ENCODE peak calls at places on chromosome 18, in five cellular contexts. One of them, this sample, is unnamed.

GRCh38 chr18:11955299-11956029 is 25.8 kb upstream of the IMPA2 start:
- DNase-seq in amniotic stem cell: peak
- DNase-seq in T-helper 17 cell: no peak
- DNase-seq in nephron progenitor cell: no peak
- DNase-seq in activated T-cell treated with anti-CD3 and anti-CD28 coated beads for 1 hour: no peak
- DNase-seq in this sample: no peak

GRCh38 chr18:6876646-6877045 is 147.1 kb downstream of the ARHGAP28 start:
- DNase-seq in amniotic stem cell: no peak
- DNase-seq in T-helper 17 cell: no peak
- DNase-seq in nephron progenitor cell: no peak
- DNase-seq in activated T-cell treated with anti-CD3 and anti-CD28 coated beads for 1 hour: no peak
- DNase-seq in this sample: no peak

GRCh38 chr18:57813245-57813644 is 10.1 kb upstream of the ATP8B1 start:
- DNase-seq in amniotic stem cell: peak
- DNase-seq in T-helper 17 cell: no peak
- DNase-seq in nephron progenitor cell: no peak
- DNase-seq in activated T-cell treated with anti-CD3 and anti-CD28 coated beads for 1 hour: no peak
- DNase-seq in this sample: no peak

GRCh38 chr18:49725809-49726514 is 87.4 kb downstream of the ACAA2 start:
- DNase-seq in amniotic stem cell: peak
- DNase-seq in T-helper 17 cell: no peak
- DNase-seq in nephron progenitor cell: peak
- DNase-seq in activated T-cell treated with anti-CD3 and anti-CD28 coated beads for 1 hour: no peak
- DNase-seq in this sample: no peak

GRCh38 chr18:34801769-34802168 is 91.7 kb downstream of the DTNA start:
- DNase-seq in amniotic stem cell: no peak
- DNase-seq in T-helper 17 cell: no peak
- DNase-seq in nephron progenitor cell: no peak
- DNase-seq in activated T-cell treated with anti-CD3 and anti-CD28 coated beads for 1 hour: no peak
- DNase-seq in this sample: no peak

GRCh38 chr18:59783138-59783537 is 85.9 kb upstream of the CCBE1 start:
- DNase-seq in amniotic stem cell: peak
- DNase-seq in T-helper 17 cell: no peak
- DNase-seq in nephron progenitor cell: peak
- DNase-seq in activated T-cell treated with anti-CD3 and anti-CD28 coated beads for 1 hour: no peak
- DNase-seq in this sample: no peak

GRCh38 chr18:31247574-31248199 is 70.3 kb upstream of the DSG1 start:
- DNase-seq in amniotic stem cell: no peak
- DNase-seq in T-helper 17 cell: no peak
- DNase-seq in nephron progenitor cell: no peak
- DNase-seq in activated T-cell treated with anti-CD3 and anti-CD28 coated beads for 1 hour: no peak
- DNase-seq in this sample: no peak

GRCh38 chr18:74896390-74896991 is 298.8 kb downstream of the ZNF407 start:
- DNase-seq in amniotic stem cell: no peak
- DNase-seq in T-helper 17 cell: peak
- DNase-seq in nephron progenitor cell: peak
- DNase-seq in activated T-cell treated with anti-CD3 and anti-CD28 coated beads for 1 hour: peak
- DNase-seq in this sample: no peak

GRCh38 chr18:31267823-31268481 is 50.0 kb upstream of the DSG1 start:
- DNase-seq in amniotic stem cell: no peak
- DNase-seq in T-helper 17 cell: no peak
- DNase-seq in nephron progenitor cell: no peak
- DNase-seq in activated T-cell treated with anti-CD3 and anti-CD28 coated beads for 1 hour: no peak
- DNase-seq in this sample: no peak

GRCh38 chr18:45719106-45719505 is 4.9 kb upstream of the SLC14A1 start:
- DNase-seq in amniotic stem cell: no peak
- DNase-seq in T-helper 17 cell: no peak
- DNase-seq in nephron progenitor cell: no peak
- DNase-seq in activated T-cell treated with anti-CD3 and anti-CD28 coated beads for 1 hour: no peak
- DNase-seq in this sample: no peak

GRCh38 chr18:27921904-27922541 is 254.9 kb downstream of the CDH2 start:
- DNase-seq in amniotic stem cell: no peak
- DNase-seq in T-helper 17 cell: no peak
- DNase-seq in nephron progenitor cell: no peak
- DNase-seq in activated T-cell treated with anti-CD3 and anti-CD28 coated beads for 1 hour: no peak
- DNase-seq in this sample: no peak

GRCh38 chr18:46222710-46223360 is 118.7 kb downstream of the HAUS1 start:
- DNase-seq in amniotic stem cell: no peak
- DNase-seq in T-helper 17 cell: no peak
- DNase-seq in nephron progenitor cell: no peak
- DNase-seq in activated T-cell treated with anti-CD3 and anti-CD28 coated beads for 1 hour: no peak
- DNase-seq in this sample: no peak

This sample was measured in coronary artery.